ENCODE peak calls at places on chromosomes 11 and 22, in five cellular contexts. W is Peyer's patch, C is transverse colon, P is suprapubic skin, F is fibroblast of lung. U is an unnamed sample.
A peak's percentile ranks its signal among the peaks of the same experiment; 100 is the strongest.

GRCh38 chr11:65492637-65493366 is 6.0 kb upstream of the MALAT1 start:
- DNase-seq in W (no peak), C (peak; percentile 87), P (peak; percentile 93), F (peak; percentile 93), U (no peak)

GRCh38 chr11:27971256-27971655 is 136.7 kb downstream of the KIF18A start:
- DNase-seq in W (no peak), C (no peak), P (no peak), F (no peak), U (no peak)

GRCh38 chr11:36534276-36534675 is 24.2 kb upstream of the TRAF6 start:
- DNase-seq in W (no peak), C (no peak), P (no peak), F (no peak), U (no peak)

GRCh38 chr11:131749100-131749499 is 378.7 kb downstream of the NTM start:
- DNase-seq in W (no peak), C (no peak), P (no peak), F (peak; percentile 74), U (no peak)

GRCh38 chr22:19896665-19897355 is 42.1 kb upstream of the GNB1L start:
- DNase-seq in W (no peak), C (no peak), P (no peak), F (no peak), U (no peak)

GRCh38 chr22:40509401-40510134 is 127.0 kb downstream of the MRTFA start:
- DNase-seq in W (no peak), C (peak; percentile 53), P (no peak), F (peak; percentile 99), U (peak; percentile 63)

GRCh38 chr11:4697583-4697982 is at the start of gene OR51E2:
- DNase-seq in W (no peak), C (peak; percentile 19), P (no peak), F (no peak), U (peak; percentile 3)

GRCh38 chr11:77590194-77590591 is 440 bp downstream of the AQP11 start:
- DNase-seq in W (no peak), C (peak; percentile 57), P (peak; percentile 66), F (peak; percentile 46), U (peak; percentile 31)

GRCh38 chr11:64331569-64332371 is 8.2 kb upstream of the CCDC88B start:
- DNase-seq in W (peak; percentile 73), C (peak; percentile 92), P (no peak), F (peak; percentile 86), U (peak; percentile 89)

GRCh38 chr11:1395773-1396374 is 6.1 kb downstream of the BRSK2 start:
- DNase-seq in W (no peak), C (no peak), P (no peak), F (no peak), U (no peak)

GRCh38 chr11:10414659-10415058 is 40.4 kb upstream of the AMPD3 start:
- DNase-seq in W (no peak), C (peak; percentile 26), P (no peak), F (peak; percentile 19), U (no peak)

GRCh38 chr11:77201991-77202841 is 74.2 kb downstream of the MYO7A start:
- DNase-seq in W (no peak), C (peak; percentile 3), P (peak; percentile 47), F (no peak), U (no peak)

GRCh38 chr11:113550179-113550578 is 75.0 kb upstream of the DRD2 start:
- DNase-seq in W (no peak), C (no peak), P (no peak), F (no peak), U (no peak)

GRCh38 chr22:47030143-47030641 is 267.7 kb downstream of the TBC1D22A start:
- DNase-seq in W (no peak), C (no peak), P (no peak), F (no peak), U (no peak)

GRCh38 chr22:20803696-20804324 is 29.9 kb downstream of the SERPIND1 start:
- DNase-seq in W (no peak), C (peak; percentile 35), P (no peak), F (peak; percentile 46), U (no peak)

GRCh38 chr11:93073026-93073425 is 103.6 kb downstream of the MTNR1B start:
- DNase-seq in W (no peak), C (no peak), P (no peak), F (no peak), U (no peak)

GRCh38 chr11:28983780-28984179 is 875.6 kb downstream of the METTL15 start:
- DNase-seq in W (no peak), C (no peak), P (no peak), F (no peak), U (no peak)

GRCh38 chr11:5343474-5344335 is at the start of gene OR51B5:
- DNase-seq in W (no peak), C (no peak), P (no peak), F (no peak), U (no peak)

GRCh38 chr11:18634140-18635032 is at the start of gene SPTY2D1:
- DNase-seq in W (peak; percentile 98), C (peak; percentile 99), P (peak; percentile 100), F (peak; percentile 100), U (peak; percentile 95)
- TF ChIP-seq CTCF in W (no peak), C (no peak), P (peak; percentile 13), F (no peak), U (no peak)

GRCh38 chr11:13680501-13681264 is 12.2 kb downstream of the FAR1 start:
- DNase-seq in W (no peak), C (no peak), P (no peak), F (peak; percentile 21), U (no peak)

GRCh38 chr11:13681470-13681869 is 13.0 kb downstream of the FAR1 start:
- DNase-seq in W (no peak), C (no peak), P (no peak), F (no peak), U (no peak)

GRCh38 chr11:13685461-13686108 is 17.1 kb downstream of the FAR1 start:
- DNase-seq in W (no peak), C (no peak), P (no peak), F (no peak), U (no peak)

GRCh38 chr11:13679768-13680167 is 11.3 kb downstream of the FAR1 start:
- DNase-seq in W (no peak), C (no peak), P (no peak), F (no peak), U (no peak)

DNA sequence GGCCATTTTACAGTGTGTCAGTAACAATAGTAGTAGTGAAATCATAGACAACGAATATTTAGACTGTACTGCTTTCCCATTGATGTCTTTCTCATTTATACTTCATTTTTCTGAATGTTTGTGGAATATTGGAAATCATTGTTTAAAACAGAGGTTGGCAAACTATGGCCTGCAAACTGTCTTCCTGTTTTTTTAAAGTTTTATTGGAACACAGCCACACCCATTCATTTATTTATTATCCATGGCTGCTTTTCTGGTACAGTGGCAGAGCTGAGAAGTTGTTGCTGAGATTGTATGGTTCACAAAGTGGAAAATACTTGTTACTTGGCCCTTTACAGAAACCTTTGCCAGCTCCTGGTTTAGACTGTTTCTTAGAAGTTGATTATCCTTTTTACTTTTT is 13.7 kb downstream of the FAR1 start:
- DNase-seq in W (no peak), C (no peak), P (no peak), F (peak; percentile 12), U (no peak)
- H3K4me1 ChIP-seq in W (peaks cover 38% of the 10 kb centered on the region), C (no peaks in the 10 kb centered on the region), P (peaks cover 28% of the 10 kb centered on the region), F (no peaks in the 10 kb centered on the region), U (peaks cover 20% of the 10 kb centered on the region)

DNA sequence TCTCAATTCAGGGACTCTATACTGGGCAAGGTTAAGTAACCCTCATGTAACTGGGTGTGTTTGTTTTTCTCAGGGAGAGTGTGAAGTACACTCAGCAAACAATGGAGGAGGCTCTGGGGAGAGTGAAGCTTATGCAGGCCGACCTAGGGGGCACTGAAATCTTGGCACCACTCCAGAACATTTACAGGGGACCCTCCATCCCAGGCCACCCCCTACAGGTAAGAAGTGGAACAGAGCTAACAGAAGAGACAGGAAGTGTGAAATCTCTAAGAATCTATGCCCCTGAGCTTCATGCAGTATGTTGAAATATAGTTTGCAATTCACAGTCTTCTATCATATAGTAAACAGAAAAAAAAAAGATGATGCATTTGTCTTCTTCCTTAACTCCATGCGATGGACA is 8.3 kb downstream of the VWA5A start:
- DNase-seq in W (no peak), C (no peak), P (no peak), F (no peak), U (no peak)
- TF ChIP-seq CTCF in W (no peak), C (no peak), P (no peak), F (no peak), U (peak; percentile 17)

DNA sequence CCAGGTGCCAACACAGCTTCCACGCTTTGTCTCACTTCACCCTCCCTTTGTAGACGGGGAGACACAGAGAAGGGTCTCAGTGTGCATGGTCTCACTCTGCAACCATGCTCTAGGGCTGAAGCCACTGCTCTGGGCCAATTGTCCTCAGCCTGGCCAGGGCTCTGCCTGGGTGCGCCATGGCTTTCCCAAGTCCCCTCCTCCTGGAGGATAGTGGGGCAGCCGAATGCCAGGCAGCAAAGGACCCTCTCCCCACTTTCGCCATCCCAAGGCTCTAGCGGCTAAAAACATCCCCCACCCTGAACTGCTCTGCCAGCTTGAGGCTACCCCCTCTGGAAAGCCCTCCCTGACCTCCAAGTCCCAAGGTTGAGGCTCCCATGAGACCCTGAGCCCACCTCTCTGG is 20.4 kb upstream of the MYEOV start:
- DNase-seq in W (no peak), C (no peak), P (no peak), F (no peak), U (no peak)
- H3K4me1 ChIP-seq in W (peaks cover 19% of the 10 kb centered on the region), C (peaks cover 10% of the 10 kb centered on the region), P (peaks cover 42% of the 10 kb centered on the region), F (no peaks in the 10 kb centered on the region), U (no peaks in the 10 kb centered on the region)

DNA sequence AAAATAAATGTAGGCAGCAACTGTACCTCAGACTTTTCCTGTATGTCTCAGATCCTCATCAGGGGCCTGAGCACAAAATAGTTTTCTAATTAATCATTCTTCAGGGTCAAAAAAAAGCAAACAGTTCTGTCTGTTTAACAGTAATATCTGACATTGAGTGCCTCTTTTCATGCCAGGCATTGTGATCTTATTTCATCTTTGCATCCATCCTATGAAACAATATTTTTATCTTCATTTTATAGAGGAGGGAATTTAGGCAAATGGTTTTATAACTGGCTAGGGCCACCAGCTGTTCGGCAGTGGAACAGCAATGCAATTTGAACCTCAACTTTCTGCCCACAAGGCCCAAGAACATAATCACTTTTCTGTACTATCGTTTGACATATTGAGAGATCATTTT is 145.6 kb downstream of the WNT7B start:
- DNase-seq in W (no peak), C (no peak), P (no peak), F (peak; percentile 56), U (peak; percentile 20)
- TF ChIP-seq CTCF in W (no peak), C (no peak), P (peak; percentile 6), F (peak; percentile 81), U (peak; percentile 54)